ENCODE peak calls at places on chromosome 1, in nine cellular contexts. One of them, this sample, is unnamed.

GRCh38 chr1:192350351-192350750 is 33.6 kb downstream of the RGS21 start:
- DNase-seq in pancreas: no peak
- DNase-seq in ascending aorta: no peak
- DNase-seq in body of pancreas: no peak
- DNase-seq in activated B cell treated with CpG ODN at 0.5 μM for 24 hours: no peak
- DNase-seq in SK-N-SH: no peak
- DNase-seq in GM13976: no peak
- DNase-seq in brain microvascular endothelial cell: no peak
- DNase-seq in thoracic aorta: no peak
- DNase-seq in this sample: no peak

GRCh38 chr1:35883681-35884155 is 709 bp downstream of the AGO1 start:
- DNase-seq in pancreas: peak
- DNase-seq in ascending aorta: no peak
- DNase-seq in body of pancreas: peak
- DNase-seq in activated B cell treated with CpG ODN at 0.5 μM for 24 hours: peak
- DNase-seq in SK-N-SH: peak
- DNase-seq in GM13976: peak
- DNase-seq in brain microvascular endothelial cell: no peak
- DNase-seq in thoracic aorta: no peak
- DNase-seq in this sample: peak

GRCh38 chr1:103469801-103470200 is 55.7 kb upstream of the RNPC3 start:
- DNase-seq in pancreas: no peak
- DNase-seq in ascending aorta: no peak
- DNase-seq in body of pancreas: no peak
- DNase-seq in activated B cell treated with CpG ODN at 0.5 μM for 24 hours: no peak
- DNase-seq in SK-N-SH: no peak
- DNase-seq in GM13976: no peak
- DNase-seq in brain microvascular endothelial cell: no peak
- DNase-seq in thoracic aorta: no peak
- DNase-seq in this sample: no peak

GRCh38 chr1:51878307-51878615 is 266 bp downstream of the NRDC start:
- DNase-seq in pancreas: no peak
- DNase-seq in ascending aorta: no peak
- DNase-seq in body of pancreas: no peak
- DNase-seq in activated B cell treated with CpG ODN at 0.5 μM for 24 hours: no peak
- DNase-seq in SK-N-SH: no peak
- DNase-seq in GM13976: no peak
- DNase-seq in brain microvascular endothelial cell: no peak
- DNase-seq in thoracic aorta: no peak
- DNase-seq in this sample: no peak

GRCh38 chr1:118486213-118486612 is 301.2 kb upstream of the SPAG17 start:
- DNase-seq in pancreas: no peak
- DNase-seq in ascending aorta: no peak
- DNase-seq in body of pancreas: no peak
- DNase-seq in activated B cell treated with CpG ODN at 0.5 μM for 24 hours: no peak
- DNase-seq in SK-N-SH: no peak
- DNase-seq in GM13976: no peak
- DNase-seq in brain microvascular endothelial cell: no peak
- DNase-seq in thoracic aorta: no peak
- DNase-seq in this sample: no peak

GRCh38 chr1:162985816-162986215 is 83.3 kb upstream of the RGS4 start:
- DNase-seq in pancreas: no peak
- DNase-seq in ascending aorta: no peak
- DNase-seq in body of pancreas: no peak
- DNase-seq in activated B cell treated with CpG ODN at 0.5 μM for 24 hours: no peak
- DNase-seq in SK-N-SH: no peak
- DNase-seq in GM13976: no peak
- DNase-seq in brain microvascular endothelial cell: peak
- DNase-seq in thoracic aorta: no peak
- DNase-seq in this sample: no peak

GRCh38 chr1:8317647-8318360 is at the start of gene SLC45A1:
- DNase-seq in pancreas: peak
- DNase-seq in ascending aorta: peak
- DNase-seq in body of pancreas: peak
- DNase-seq in activated B cell treated with CpG ODN at 0.5 μM for 24 hours: peak
- DNase-seq in SK-N-SH: peak
- DNase-seq in GM13976: peak
- DNase-seq in brain microvascular endothelial cell: peak
- DNase-seq in thoracic aorta: no peak
- DNase-seq in this sample: peak

GRCh38 chr1:166822385-166822784 is 16.9 kb upstream of the POGK start:
- DNase-seq in pancreas: no peak
- DNase-seq in ascending aorta: no peak
- DNase-seq in body of pancreas: no peak
- DNase-seq in activated B cell treated with CpG ODN at 0.5 μM for 24 hours: no peak
- DNase-seq in SK-N-SH: peak
- DNase-seq in GM13976: no peak
- DNase-seq in brain microvascular endothelial cell: no peak
- DNase-seq in thoracic aorta: no peak
- DNase-seq in this sample: no peak

GRCh38 chr1:116763787-116764465 is 9.7 kb downstream of the CD2 start:
- DNase-seq in pancreas: no peak
- DNase-seq in ascending aorta: no peak
- DNase-seq in body of pancreas: peak
- DNase-seq in activated B cell treated with CpG ODN at 0.5 μM for 24 hours: no peak
- DNase-seq in SK-N-SH: peak
- DNase-seq in GM13976: no peak
- DNase-seq in brain microvascular endothelial cell: no peak
- DNase-seq in thoracic aorta: no peak
- DNase-seq in this sample: no peak

GRCh38 chr1:209355415-209355814 is 228.1 kb upstream of the CAMK1G start:
- DNase-seq in pancreas: no peak
- DNase-seq in ascending aorta: no peak
- DNase-seq in body of pancreas: no peak
- DNase-seq in activated B cell treated with CpG ODN at 0.5 μM for 24 hours: no peak
- DNase-seq in SK-N-SH: no peak
- DNase-seq in GM13976: no peak
- DNase-seq in brain microvascular endothelial cell: no peak
- DNase-seq in thoracic aorta: no peak
- DNase-seq in this sample: no peak

GRCh38 chr1:232789660-232790059 is 15.6 kb upstream of the MAP10 start:
- DNase-seq in pancreas: no peak
- DNase-seq in ascending aorta: no peak
- DNase-seq in body of pancreas: no peak
- DNase-seq in activated B cell treated with CpG ODN at 0.5 μM for 24 hours: no peak
- DNase-seq in SK-N-SH: no peak
- DNase-seq in GM13976: no peak
- DNase-seq in brain microvascular endothelial cell: no peak
- DNase-seq in thoracic aorta: no peak
- DNase-seq in this sample: no peak

GRCh38 chr1:246647513-246647912 is 76.7 kb upstream of the SCCPDH start:
- DNase-seq in pancreas: no peak
- DNase-seq in ascending aorta: no peak
- DNase-seq in body of pancreas: no peak
- DNase-seq in activated B cell treated with CpG ODN at 0.5 μM for 24 hours: no peak
- DNase-seq in SK-N-SH: no peak
- DNase-seq in GM13976: no peak
- DNase-seq in brain microvascular endothelial cell: peak
- DNase-seq in thoracic aorta: no peak
- DNase-seq in this sample: no peak

GRCh38 chr1:32500387-32501209 is 35.7 kb downstream of the ZBTB8B start:
- DNase-seq in pancreas: peak
- DNase-seq in ascending aorta: no peak
- DNase-seq in body of pancreas: peak
- DNase-seq in activated B cell treated with CpG ODN at 0.5 μM for 24 hours: peak
- DNase-seq in SK-N-SH: peak
- DNase-seq in GM13976: peak
- DNase-seq in brain microvascular endothelial cell: no peak
- DNase-seq in thoracic aorta: no peak
- DNase-seq in this sample: no peak

GRCh38 chr1:200194477-200194876 is 167.0 kb downstream of the NR5A2 start:
- DNase-seq in pancreas: no peak
- DNase-seq in ascending aorta: no peak
- DNase-seq in body of pancreas: no peak
- DNase-seq in activated B cell treated with CpG ODN at 0.5 μM for 24 hours: no peak
- DNase-seq in SK-N-SH: no peak
- DNase-seq in GM13976: no peak
- DNase-seq in brain microvascular endothelial cell: no peak
- DNase-seq in thoracic aorta: no peak
- DNase-seq in this sample: no peak

GRCh38 chr1:62070384-62071011 is 124.2 kb upstream of the L1TD1 start:
- DNase-seq in pancreas: no peak
- DNase-seq in ascending aorta: no peak
- DNase-seq in body of pancreas: no peak
- DNase-seq in activated B cell treated with CpG ODN at 0.5 μM for 24 hours: no peak
- DNase-seq in SK-N-SH: peak
- DNase-seq in GM13976: no peak
- DNase-seq in brain microvascular endothelial cell: peak
- DNase-seq in thoracic aorta: no peak
- DNase-seq in this sample: no peak

GRCh38 chr1:176795929-176796328 is 333.0 kb downstream of the PAPPA2 start:
- DNase-seq in pancreas: no peak
- DNase-seq in ascending aorta: no peak
- DNase-seq in body of pancreas: no peak
- DNase-seq in activated B cell treated with CpG ODN at 0.5 μM for 24 hours: no peak
- DNase-seq in SK-N-SH: no peak
- DNase-seq in GM13976: no peak
- DNase-seq in brain microvascular endothelial cell: no peak
- DNase-seq in thoracic aorta: no peak
- DNase-seq in this sample: no peak

GRCh38 chr1:196193891-196194559 is 414.2 kb downstream of the KCNT2 start:
- DNase-seq in pancreas: no peak
- DNase-seq in ascending aorta: no peak
- DNase-seq in body of pancreas: no peak
- DNase-seq in activated B cell treated with CpG ODN at 0.5 μM for 24 hours: no peak
- DNase-seq in SK-N-SH: no peak
- DNase-seq in GM13976: no peak
- DNase-seq in brain microvascular endothelial cell: no peak
- DNase-seq in thoracic aorta: no peak
- DNase-seq in this sample: no peak

GRCh38 chr1:171869097-171869496 is 27.8 kb downstream of the DNM3 start:
- DNase-seq in pancreas: no peak
- DNase-seq in ascending aorta: no peak
- DNase-seq in body of pancreas: no peak
- DNase-seq in activated B cell treated with CpG ODN at 0.5 μM for 24 hours: no peak
- DNase-seq in SK-N-SH: no peak
- DNase-seq in GM13976: no peak
- DNase-seq in brain microvascular endothelial cell: no peak
- DNase-seq in thoracic aorta: no peak
- DNase-seq in this sample: no peak

GRCh38 chr1:4510276-4510691 is 144.1 kb upstream of the AJAP1 start:
- DNase-seq in pancreas: no peak
- DNase-seq in ascending aorta: no peak
- DNase-seq in body of pancreas: peak
- DNase-seq in activated B cell treated with CpG ODN at 0.5 μM for 24 hours: no peak
- DNase-seq in SK-N-SH: no peak
- DNase-seq in GM13976: no peak
- DNase-seq in brain microvascular endothelial cell: no peak
- DNase-seq in thoracic aorta: no peak
- DNase-seq in this sample: no peak

GRCh38 chr1:110161165-110161564 is 10.9 kb downstream of the SLC6A17 start:
- DNase-seq in pancreas: no peak
- DNase-seq in ascending aorta: no peak
- DNase-seq in body of pancreas: no peak
- DNase-seq in activated B cell treated with CpG ODN at 0.5 μM for 24 hours: no peak
- DNase-seq in SK-N-SH: no peak
- DNase-seq in GM13976: no peak
- DNase-seq in brain microvascular endothelial cell: no peak
- DNase-seq in thoracic aorta: no peak
- DNase-seq in this sample: no peak

GRCh38 chr1:24946861-24947658 is 17.0 kb upstream of the RUNX3 start:
- DNase-seq in pancreas: no peak
- DNase-seq in ascending aorta: no peak
- DNase-seq in body of pancreas: no peak
- DNase-seq in activated B cell treated with CpG ODN at 0.5 μM for 24 hours: no peak
- DNase-seq in SK-N-SH: no peak
- DNase-seq in GM13976: peak
- DNase-seq in brain microvascular endothelial cell: peak
- DNase-seq in thoracic aorta: no peak
- DNase-seq in this sample: no peak

GRCh38 chr1:145849356-145850165 is 4.1 kb downstream of the NUDT17 start:
- DNase-seq in pancreas: no peak
- DNase-seq in ascending aorta: no peak
- DNase-seq in body of pancreas: no peak
- DNase-seq in activated B cell treated with CpG ODN at 0.5 μM for 24 hours: no peak
- DNase-seq in SK-N-SH: peak
- DNase-seq in GM13976: no peak
- DNase-seq in brain microvascular endothelial cell: peak
- DNase-seq in thoracic aorta: no peak
- DNase-seq in this sample: no peak
- TF ChIP-seq CTCF in pancreas: no peak
- TF ChIP-seq CTCF in ascending aorta: no peak
- TF ChIP-seq CTCF in body of pancreas: no peak
- TF ChIP-seq CTCF in activated B cell treated with CpG ODN at 0.5 μM for 24 hours: no peak
- TF ChIP-seq CTCF in SK-N-SH: peak
- TF ChIP-seq CTCF in GM13976: peak
- TF ChIP-seq CTCF in brain microvascular endothelial cell: peak
- TF ChIP-seq CTCF in thoracic aorta: peak
- TF ChIP-seq CTCF in this sample: peak

DNA sequence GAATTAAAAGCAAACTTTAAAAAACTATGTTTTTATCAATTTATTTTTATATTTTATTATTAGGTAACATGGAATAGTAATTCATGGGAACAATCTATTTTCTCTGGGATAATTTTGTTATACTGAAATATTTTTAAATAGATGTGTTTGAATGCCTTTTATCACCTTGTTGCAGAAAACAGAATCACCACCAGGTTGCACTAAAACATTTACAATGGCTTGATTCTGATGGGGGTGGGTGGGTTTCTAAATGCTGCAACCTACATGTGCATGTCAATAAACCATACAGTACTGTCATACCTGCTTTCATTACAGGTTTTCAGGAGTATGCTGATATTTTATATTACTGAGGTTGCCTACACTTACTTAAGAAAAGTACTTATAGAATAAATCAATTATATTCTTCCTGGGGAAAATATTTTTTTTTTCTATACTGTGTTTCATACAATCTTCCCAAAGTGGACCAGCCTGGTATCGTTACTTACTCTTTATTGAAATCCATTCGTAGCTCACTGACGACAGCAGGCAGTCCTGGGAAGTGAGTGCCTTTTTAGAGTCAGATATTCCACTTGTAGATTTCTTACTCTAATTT is 132.8 kb downstream of the PTPRC start:
- DNase-seq in pancreas: no peak
- DNase-seq in ascending aorta: no peak
- DNase-seq in body of pancreas: no peak
- DNase-seq in activated B cell treated with CpG ODN at 0.5 μM for 24 hours: no peak
- DNase-seq in SK-N-SH: peak
- DNase-seq in GM13976: peak
- DNase-seq in brain microvascular endothelial cell: peak
- DNase-seq in thoracic aorta: no peak
- DNase-seq in this sample: no peak
- TF ChIP-seq CTCF in pancreas: no peak
- TF ChIP-seq CTCF in ascending aorta: no peak
- TF ChIP-seq CTCF in body of pancreas: no peak
- TF ChIP-seq CTCF in activated B cell treated with CpG ODN at 0.5 μM for 24 hours: no peak
- TF ChIP-seq CTCF in SK-N-SH: peak
- TF ChIP-seq CTCF in GM13976: peak
- TF ChIP-seq CTCF in brain microvascular endothelial cell: peak
- TF ChIP-seq CTCF in thoracic aorta: no peak
- TF ChIP-seq CTCF in this sample: peak

GRCh38 chr1:230332429-230333088 is 93.6 kb downstream of the PGBD5 start:
- DNase-seq in pancreas: no peak
- DNase-seq in ascending aorta: no peak
- DNase-seq in body of pancreas: no peak
- DNase-seq in activated B cell treated with CpG ODN at 0.5 μM for 24 hours: no peak
- DNase-seq in SK-N-SH: no peak
- DNase-seq in GM13976: no peak
- DNase-seq in brain microvascular endothelial cell: no peak
- DNase-seq in thoracic aorta: no peak
- DNase-seq in this sample: no peak
- TF ChIP-seq CTCF in pancreas: no peak
- TF ChIP-seq CTCF in ascending aorta: no peak
- TF ChIP-seq CTCF in body of pancreas: no peak
- TF ChIP-seq CTCF in activated B cell treated with CpG ODN at 0.5 μM for 24 hours: no peak
- TF ChIP-seq CTCF in SK-N-SH: no peak
- TF ChIP-seq CTCF in GM13976: no peak
- TF ChIP-seq CTCF in brain microvascular endothelial cell: no peak
- TF ChIP-seq CTCF in thoracic aorta: no peak
- TF ChIP-seq CTCF in this sample: no peak

GRCh38 chr1:202210370-202210769 is 16.8 kb downstream of the LGR6 start:
- DNase-seq in pancreas: no peak
- DNase-seq in ascending aorta: no peak
- DNase-seq in body of pancreas: no peak
- DNase-seq in activated B cell treated with CpG ODN at 0.5 μM for 24 hours: no peak
- DNase-seq in SK-N-SH: no peak
- DNase-seq in GM13976: no peak
- DNase-seq in brain microvascular endothelial cell: no peak
- DNase-seq in thoracic aorta: no peak
- DNase-seq in this sample: no peak
- TF ChIP-seq CTCF in pancreas: no peak
- TF ChIP-seq CTCF in ascending aorta: no peak
- TF ChIP-seq CTCF in body of pancreas: no peak
- TF ChIP-seq CTCF in activated B cell treated with CpG ODN at 0.5 μM for 24 hours: no peak
- TF ChIP-seq CTCF in SK-N-SH: peak
- TF ChIP-seq CTCF in GM13976: no peak
- TF ChIP-seq CTCF in brain microvascular endothelial cell: peak
- TF ChIP-seq CTCF in thoracic aorta: peak
- TF ChIP-seq CTCF in this sample: no peak